ENCODE peak calls at places on chromosomes 13 and 19, in four cellular contexts. O is bronchial epithelial cell, X is astrocyte, H is foreskin fibroblast. Y is an unnamed sample.

GRCh38 chr19:32438751-32439150 is 33.2 kb downstream of the DPY19L3 start:
- DNase-seq in O (no peak), X (no peak), H (no peak), Y (no peak)

GRCh38 chr13:75550159-75550567 is 572 bp downstream of the UCHL3 start:
- DNase-seq in O (peak), X (peak), H (peak), Y (peak)

GRCh38 chr13:73754241-73754640 is 380.0 kb downstream of the KLF12 start:
- DNase-seq in O (no peak), X (no peak), H (no peak), Y (no peak)

GRCh38 chr13:90068658-90069057 is 1278.8 kb upstream of the MIR17HG start:
- DNase-seq in O (no peak), X (no peak), H (no peak), Y (no peak)

GRCh38 chr13:112885782-112886268 is 83.2 kb upstream of the MCF2L start:
- DNase-seq in O (peak), X (peak), H (peak), Y (peak)

GRCh38 chr19:47111081-47111589 is 2.4 kb downstream of the ZC3H4 start:
- DNase-seq in O (no peak), X (no peak), H (no peak), Y (no peak)

GRCh38 chr13:113151745-113152707 is 6.4 kb upstream of the PROZ start:
- DNase-seq in O (no peak), X (peak), H (peak), Y (peak)

GRCh38 chr13:113560645-113561416 is 23.7 kb upstream of the TFDP1 start:
- DNase-seq in O (no peak), X (no peak), H (no peak), Y (no peak)

GRCh38 chr19:5138606-5139594 is 170.0 kb downstream of the KDM4B start:
- DNase-seq in O (peak), X (peak), H (peak), Y (no peak)

GRCh38 chr13:110501188-110501587 is 60.3 kb downstream of the RAB20 start:
- DNase-seq in O (no peak), X (no peak), H (no peak), Y (no peak)

GRCh38 chr19:18649371-18650047 is 12.7 kb downstream of the KLHL26 start:
- DNase-seq in O (peak), X (peak), H (peak), Y (no peak)

GRCh38 chr19:1911098-1911497 is 5.9 kb downstream of the ADAT3 start:
- DNase-seq in O (no peak), X (no peak), H (no peak), Y (no peak)

GRCh38 chr19:2607712-2608601 is 94.5 kb downstream of the GNG7 start:
- DNase-seq in O (no peak), X (no peak), H (no peak), Y (no peak)

GRCh38 chr13:73598021-73598712 is 536.0 kb downstream of the KLF12 start:
- DNase-seq in O (peak), X (peak), H (peak), Y (peak)

GRCh38 chr13:73268306-73268705 is 209.5 kb downstream of the KLF5 start:
- DNase-seq in O (peak), X (no peak), H (peak), Y (peak)

GRCh38 chr13:51495300-51495699 is 42.5 kb upstream of the INTS6 start:
- DNase-seq in O (no peak), X (no peak), H (no peak), Y (no peak)

GRCh38 chr13:76316998-76317527 is 569.1 kb downstream of the KCTD12 start:
- DNase-seq in O (no peak), X (no peak), H (no peak), Y (no peak)

GRCh38 chr19:871446-872265 is 12.2 kb downstream of the CFD start:
- DNase-seq in O (peak), X (peak), H (peak), Y (no peak)

GRCh38 chr19:10335149-10336053 is 2.1 kb upstream of the RAVER1 start:
- DNase-seq in O (no peak), X (no peak), H (no peak), Y (no peak)

GRCh38 chr13:102090532-102090931 is 311.3 kb downstream of the FGF14 start:
- DNase-seq in O (no peak), X (no peak), H (no peak), Y (no peak)

GRCh38 chr13:102089722-102090121 is 312.1 kb downstream of the FGF14 start:
- DNase-seq in O (no peak), X (no peak), H (no peak), Y (no peak)

GRCh38 chr13:102091231-102091630 is 310.6 kb downstream of the FGF14 start:
- DNase-seq in O (peak), X (no peak), H (peak), Y (no peak)

DNA sequence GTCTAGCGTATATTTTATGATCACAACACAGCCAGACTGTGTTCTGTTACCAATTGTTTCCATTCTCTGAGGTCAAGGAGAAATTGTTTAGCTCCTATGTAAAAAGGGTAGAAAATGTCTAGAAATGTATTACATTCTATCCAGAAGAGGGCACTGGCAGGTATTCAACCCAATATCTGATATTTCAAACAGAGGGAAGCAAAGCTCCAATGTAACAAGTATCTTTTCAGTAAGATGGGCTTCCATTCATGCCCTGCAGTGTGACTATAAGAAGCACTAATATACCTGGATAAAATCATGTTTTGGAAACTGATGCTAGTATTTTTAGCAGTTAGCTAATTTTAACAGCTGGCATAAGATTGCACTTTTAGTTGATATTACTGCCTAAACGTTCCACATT is 312.7 kb downstream of the FGF14 start:
- DNase-seq in O (peak), X (no peak), H (peak), Y (no peak)
- TF ChIP-seq CTCF in O (peak), X (no peak), H (no peak), Y (no peak)

DNA sequence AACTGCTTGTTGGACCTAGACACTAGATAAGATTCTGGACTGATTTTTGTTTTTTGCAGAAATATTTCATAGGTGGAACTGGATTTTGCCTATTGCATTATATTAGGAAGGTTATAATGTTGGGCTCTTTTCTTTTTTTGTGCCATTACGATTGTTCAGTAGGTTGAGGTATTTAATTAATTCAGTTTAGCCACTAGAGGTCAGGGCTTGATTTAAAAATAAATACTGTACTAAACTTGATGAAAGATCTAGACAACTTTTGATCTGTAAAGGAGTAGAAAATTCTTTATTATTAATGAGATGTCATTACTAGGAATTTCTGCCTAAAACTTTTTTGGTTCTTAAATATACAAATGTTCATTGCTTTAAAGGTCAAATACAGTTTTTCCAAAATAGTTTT is 15.2 kb upstream of the SUPT20H start:
- DNase-seq in O (peak), X (peak), H (peak), Y (peak)
- TF ChIP-seq CTCF in O (peak), X (peak), H (no peak), Y (peak)

DNA sequence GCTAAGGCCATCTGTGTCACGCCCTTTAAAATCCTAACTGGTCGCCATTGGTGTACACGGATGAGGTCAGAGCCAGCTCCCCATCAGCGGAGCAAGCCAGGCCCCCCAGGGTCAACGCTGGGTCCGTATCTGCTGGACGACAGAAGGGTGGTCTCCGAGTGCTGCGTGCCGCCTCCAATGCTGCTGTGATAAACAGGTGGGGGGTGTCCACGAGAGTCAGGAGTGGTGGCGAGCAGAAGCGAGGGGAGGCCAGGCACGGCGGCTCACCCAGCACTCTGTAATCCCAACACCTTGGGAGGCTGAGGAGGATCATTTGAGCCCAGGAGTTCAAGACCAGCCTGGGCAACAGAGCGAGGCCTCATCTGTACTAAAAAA is 30.8 kb upstream of the CACTIN start:
- DNase-seq in O (no peak), X (no peak), H (no peak), Y (no peak)
- TF ChIP-seq CTCF in O (no peak), X (no peak), H (no peak), Y (no peak)

DNA sequence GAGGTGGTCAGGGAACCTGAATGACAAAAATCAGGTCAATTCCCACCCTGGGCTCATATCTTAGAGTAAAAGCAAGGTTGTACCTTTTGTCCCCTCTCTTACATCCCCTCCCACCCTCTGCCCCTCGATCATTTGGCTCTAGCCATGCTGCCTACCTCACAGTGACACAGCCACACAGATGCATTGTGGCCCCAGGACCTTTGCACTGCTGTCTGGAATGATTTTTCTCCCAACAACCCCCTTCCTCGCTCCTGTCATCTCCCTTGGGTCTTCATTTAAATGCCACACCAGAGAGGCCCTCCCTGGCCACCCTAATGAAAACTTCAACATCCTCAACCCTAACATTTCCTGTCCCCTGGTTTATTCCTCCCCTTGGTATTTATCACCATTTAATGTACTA is 4.3 kb downstream of the MYH14 start:
- DNase-seq in O (no peak), X (no peak), H (no peak), Y (no peak)
- TF ChIP-seq CTCF in O (no peak), X (no peak), H (no peak), Y (no peak)

GRCh38 chr19:13298565-13299481 is 148.6 kb downstream of the IER2 start:
- DNase-seq in O (no peak), X (no peak), H (no peak), Y (no peak)

GRCh38 chr19:13302521-13303270 is 152.5 kb downstream of the IER2 start:
- DNase-seq in O (no peak), X (no peak), H (no peak), Y (no peak)

GRCh38 chr19:13301627-13302334 is 151.6 kb downstream of the IER2 start:
- DNase-seq in O (no peak), X (no peak), H (no peak), Y (no peak)

GRCh38 chr19:13299838-13300237 is 149.6 kb downstream of the IER2 start:
- DNase-seq in O (no peak), X (no peak), H (no peak), Y (no peak)

DNA sequence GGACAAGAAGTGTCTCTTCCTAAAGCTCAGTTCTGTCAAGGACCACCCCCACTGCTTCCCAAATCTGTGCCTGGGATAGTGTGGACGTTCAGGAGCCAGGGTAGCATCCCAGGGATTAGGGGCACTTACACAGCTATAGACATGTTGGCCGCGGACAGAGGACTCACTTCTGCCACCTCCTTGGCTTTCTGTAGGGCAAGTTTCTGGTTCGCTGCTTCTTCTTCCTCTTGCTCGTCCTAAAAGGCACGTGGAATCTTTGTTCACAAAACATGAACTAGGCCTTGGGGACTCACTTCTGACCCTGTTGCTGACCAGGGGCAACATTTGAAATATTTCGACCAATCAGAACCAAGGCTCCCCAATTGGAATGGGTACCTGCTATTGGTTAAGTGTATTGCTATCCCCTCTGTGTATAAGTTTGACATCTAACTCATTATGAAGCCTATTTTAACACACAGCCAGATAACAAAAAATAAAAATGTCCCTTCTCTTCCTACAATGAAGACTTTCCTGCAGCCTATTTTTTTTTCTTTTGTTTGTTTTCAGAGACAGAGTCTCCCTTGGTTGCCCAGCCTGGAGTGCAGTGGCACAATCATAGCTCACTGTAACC is 150.3 kb downstream of the IER2 start:
- DNase-seq in O (no peak), X (no peak), H (no peak), Y (no peak)
- TF ChIP-seq CTCF in O (no peak), X (no peak), H (no peak), Y (no peak)

GRCh38 chr19:6417713-6418561 is 6.7 kb downstream of the KHSRP start:
- DNase-seq in O (no peak), X (no peak), H (peak), Y (no peak)
- TF ChIP-seq CTCF in O (peak), X (peak), H (peak), Y (peak)

GRCh38 chr19:58228584-58229254 is at the start of gene ZNF544:
- DNase-seq in O (peak), X (peak), H (peak), Y (peak)
- TF ChIP-seq CTCF in O (peak), X (no peak), H (peak), Y (peak)

GRCh38 chr19:50349277-50350057 is 16.0 kb downstream of the NAPSA start:
- DNase-seq in O (no peak), X (no peak), H (no peak), Y (no peak)
- TF ChIP-seq CTCF in O (peak), X (no peak), H (no peak), Y (peak)